ENCODE peak calls at places on chromosome 2, in four cellular contexts. One of them, this sample, is unnamed.

GRCh38 chr2:159164457-159164894 is 122.0 kb downstream of the WDSUB1 start:
- DNase-seq in left colon: no peak
- DNase-seq in activated CD4-positive, alpha-beta memory T cell treated with anti-CD3 and anti-CD28 coated beads for 36 hours: no peak
- DNase-seq in A549: no peak
- DNase-seq in this sample: no peak

GRCh38 chr2:225040862-225041209 is 1.4 kb downstream of the DOCK10 start:
- DNase-seq in left colon: no peak
- DNase-seq in activated CD4-positive, alpha-beta memory T cell treated with anti-CD3 and anti-CD28 coated beads for 36 hours: peak; percentile 62
- DNase-seq in A549: peak; percentile 41
- DNase-seq in this sample: peak; percentile 40

GRCh38 chr2:241808701-241809382 is at the start of gene NEU4:
- DNase-seq in left colon: peak; percentile 91
- DNase-seq in activated CD4-positive, alpha-beta memory T cell treated with anti-CD3 and anti-CD28 coated beads for 36 hours: no peak
- DNase-seq in A549: no peak
- DNase-seq in this sample: no peak

GRCh38 chr2:222796413-222797103 is 64.3 kb upstream of the ACSL3 start:
- DNase-seq in left colon: peak; percentile 58
- DNase-seq in activated CD4-positive, alpha-beta memory T cell treated with anti-CD3 and anti-CD28 coated beads for 36 hours: no peak
- DNase-seq in A549: peak; percentile 67
- DNase-seq in this sample: no peak

GRCh38 chr2:240302933-240303332 is 132.5 kb upstream of the GPC1 start:
- DNase-seq in left colon: no peak
- DNase-seq in activated CD4-positive, alpha-beta memory T cell treated with anti-CD3 and anti-CD28 coated beads for 36 hours: no peak
- DNase-seq in A549: no peak
- DNase-seq in this sample: no peak

GRCh38 chr2:98412751-98413445 is 31.8 kb upstream of the INPP4A start:
- DNase-seq in left colon: no peak
- DNase-seq in activated CD4-positive, alpha-beta memory T cell treated with anti-CD3 and anti-CD28 coated beads for 36 hours: peak; percentile 61
- DNase-seq in A549: peak; percentile 72
- DNase-seq in this sample: peak; percentile 39

GRCh38 chr2:229235136-229235914 is 35.8 kb downstream of the PID1 start:
- DNase-seq in left colon: no peak
- DNase-seq in activated CD4-positive, alpha-beta memory T cell treated with anti-CD3 and anti-CD28 coated beads for 36 hours: no peak
- DNase-seq in A549: no peak
- DNase-seq in this sample: no peak

GRCh38 chr2:17649026-17649425 is 104.6 kb downstream of the SMC6 start:
- DNase-seq in left colon: peak; percentile 77
- DNase-seq in activated CD4-positive, alpha-beta memory T cell treated with anti-CD3 and anti-CD28 coated beads for 36 hours: no peak
- DNase-seq in A549: no peak
- DNase-seq in this sample: no peak

GRCh38 chr2:240789051-240789453 is 31.0 kb downstream of the KIF1A start:
- DNase-seq in left colon: no peak
- DNase-seq in activated CD4-positive, alpha-beta memory T cell treated with anti-CD3 and anti-CD28 coated beads for 36 hours: no peak
- DNase-seq in A549: no peak
- DNase-seq in this sample: no peak

GRCh38 chr2:157172866-157173578 is 84.5 kb upstream of the GALNT5 start:
- DNase-seq in left colon: no peak
- DNase-seq in activated CD4-positive, alpha-beta memory T cell treated with anti-CD3 and anti-CD28 coated beads for 36 hours: no peak
- DNase-seq in A549: peak; percentile 35
- DNase-seq in this sample: no peak

GRCh38 chr2:197672494-197672893 is 2.9 kb downstream of the RFTN2 start:
- DNase-seq in left colon: no peak
- DNase-seq in activated CD4-positive, alpha-beta memory T cell treated with anti-CD3 and anti-CD28 coated beads for 36 hours: no peak
- DNase-seq in A549: no peak
- DNase-seq in this sample: no peak

GRCh38 chr2:66555511-66556324 is 120.8 kb downstream of the MEIS1 start:
- DNase-seq in left colon: no peak
- DNase-seq in activated CD4-positive, alpha-beta memory T cell treated with anti-CD3 and anti-CD28 coated beads for 36 hours: no peak
- DNase-seq in A549: no peak
- DNase-seq in this sample: no peak

GRCh38 chr2:171655584-171655983 is 31.7 kb upstream of the DYNC1I2 start:
- DNase-seq in left colon: no peak
- DNase-seq in activated CD4-positive, alpha-beta memory T cell treated with anti-CD3 and anti-CD28 coated beads for 36 hours: no peak
- DNase-seq in A549: no peak
- DNase-seq in this sample: no peak

GRCh38 chr2:141923657-141924056 is 207.2 kb downstream of the LRP1B start:
- DNase-seq in left colon: no peak
- DNase-seq in activated CD4-positive, alpha-beta memory T cell treated with anti-CD3 and anti-CD28 coated beads for 36 hours: no peak
- DNase-seq in A549: no peak
- DNase-seq in this sample: no peak

GRCh38 chr2:110114007-110114591 is 1.5 kb downstream of the MALL start:
- DNase-seq in left colon: peak; percentile 94
- DNase-seq in activated CD4-positive, alpha-beta memory T cell treated with anti-CD3 and anti-CD28 coated beads for 36 hours: peak; percentile 22
- DNase-seq in A549: peak; percentile 92
- DNase-seq in this sample: no peak

GRCh38 chr2:20641123-20641985 is 9.5 kb downstream of the HS1BP3 start:
- DNase-seq in left colon: peak; percentile 57
- DNase-seq in activated CD4-positive, alpha-beta memory T cell treated with anti-CD3 and anti-CD28 coated beads for 36 hours: no peak
- DNase-seq in A549: peak; percentile 29
- DNase-seq in this sample: no peak